ENCODE peak calls at places on chromosomes 1 and 21, in four cellular contexts. E is ecto neural progenitor cell, C is mucosa of gallbladder, H is endothelial cell. A is an unnamed sample.
A peak's percentile ranks its signal among the peaks of the same experiment; 100 is the strongest.

GRCh38 chr1:220943319-220943718 is 64.1 kb downstream of the HLX start:
- DNase-seq in E (no peak), C (no peak), H (no peak), A (no peak)

GRCh38 chr1:202662081-202662480 is 48.2 kb downstream of the SYT2 start:
- DNase-seq in E (no peak), C (peak; percentile 27), H (no peak), A (no peak)

GRCh38 chr21:38439957-38440356 is 58.3 kb downstream of the ERG start:
- DNase-seq in E (no peak), C (no peak), H (no peak), A (no peak)

GRCh38 chr1:14215151-14215550 is 383.3 kb upstream of the KAZN start:
- DNase-seq in E (no peak), C (no peak), H (no peak), A (no peak)

GRCh38 chr1:6343506-6344405 is 49.8 kb downstream of the ACOT7 start:
- DNase-seq in E (peak; percentile 89), C (peak; percentile 72), H (peak; percentile 81), A (peak; percentile 61)

GRCh38 chr1:158930504-158930903 is 848 bp upstream of the PYHIN1 start:
- DNase-seq in E (no peak), C (peak; percentile 22), H (no peak), A (no peak)

GRCh38 chr1:1680912-1681273 is 11.7 kb downstream of the SLC35E2B start:
- DNase-seq in E (no peak), C (peak; percentile 70), H (no peak), A (peak; percentile 3)

GRCh38 chr1:7389201-7389785 is 381.8 kb upstream of the VAMP3 start:
- DNase-seq in E (peak; percentile 42), C (peak; percentile 6), H (no peak), A (no peak)

GRCh38 chr1:95287078-95287477 is 53.1 kb downstream of the RWDD3 start:
- DNase-seq in E (no peak), C (no peak), H (no peak), A (no peak)

GRCh38 chr1:21865943-21866628 is 54.0 kb downstream of the LDLRAD2 start:
- DNase-seq in E (no peak), C (no peak), H (peak; percentile 28), A (no peak)

GRCh38 chr1:5555853-5556252 is 436.4 kb downstream of the NPHP4 start:
- DNase-seq in E (no peak), C (no peak), H (no peak), A (no peak)

GRCh38 chr1:81264976-81265375 is 535.8 kb upstream of the ADGRL2 start:
- DNase-seq in E (no peak), C (no peak), H (no peak), A (no peak)

GRCh38 chr1:74222701-74223100 is 12.5 kb upstream of the TNNI3K start:
- DNase-seq in E (no peak), C (no peak), H (no peak), A (no peak)

GRCh38 chr1:28519946-28520725 is 14.3 kb downstream of the RCC1 start:
- DNase-seq in E (no peak), C (no peak), H (no peak), A (no peak)

GRCh38 chr1:27560271-27561125 is 43.4 kb downstream of the AHDC1 start:
- DNase-seq in E (no peak), C (no peak), H (no peak), A (no peak)

GRCh38 chr1:175388286-175388685 is 195.7 kb upstream of the KIAA0040 start:
- DNase-seq in E (no peak), C (no peak), H (no peak), A (no peak)

GRCh38 chr1:173139706-173140105 is 67.4 kb downstream of the TNFSF4 start:
- DNase-seq in E (no peak), C (no peak), H (no peak), A (no peak)

GRCh38 chr1:108011295-108011694 is 46.3 kb upstream of the VAV3 start:
- DNase-seq in E (no peak), C (no peak), H (no peak), A (no peak)

GRCh38 chr1:31984419-31985347 is 29.0 kb upstream of the KHDRBS1 start:
- DNase-seq in E (no peak), C (no peak), H (no peak), A (no peak)

A was measured in heart right ventricle.